ENCODE peak calls at places on chromosome 6, in seven cellular contexts. One of them, this sample, is unnamed.

GRCh38 chr6:12229332-12229731 is 60.8 kb upstream of the EDN1 start:
- DNase-seq in NT2/D1: no peak
- DNase-seq in H1: no peak
- DNase-seq in HCT116: no peak
- DNase-seq in HepG2: no peak
- DNase-seq in K562: no peak
- DNase-seq in GM12878: no peak
- DNase-seq in this sample: no peak

GRCh38 chr6:15399651-15400470 is 154.0 kb downstream of the JARID2 start:
- DNase-seq in NT2/D1: no peak
- DNase-seq in H1: no peak
- DNase-seq in HCT116: no peak
- DNase-seq in HepG2: no peak
- DNase-seq in K562: peak
- DNase-seq in GM12878: no peak
- DNase-seq in this sample: peak

GRCh38 chr6:87736809-87737540 is 34.9 kb upstream of the AKIRIN2 start:
- DNase-seq in NT2/D1: no peak
- DNase-seq in H1: no peak
- DNase-seq in HCT116: no peak
- DNase-seq in HepG2: no peak
- DNase-seq in K562: no peak
- DNase-seq in GM12878: no peak
- DNase-seq in this sample: no peak

GRCh38 chr6:36595168-36595818 is 1.1 kb downstream of the SRSF3 start:
- DNase-seq in NT2/D1: no peak
- DNase-seq in H1: no peak
- DNase-seq in HCT116: no peak
- DNase-seq in HepG2: peak
- DNase-seq in K562: peak
- DNase-seq in GM12878: no peak
- DNase-seq in this sample: peak

GRCh38 chr6:166318649-166319600 is 10.7 kb upstream of the PRR18 start:
- DNase-seq in NT2/D1: no peak
- DNase-seq in H1: no peak
- DNase-seq in HCT116: no peak
- DNase-seq in HepG2: peak
- DNase-seq in K562: peak
- DNase-seq in GM12878: no peak
- DNase-seq in this sample: peak

GRCh38 chr6:13260831-13261230 is 67.5 kb downstream of the TBC1D7 start:
- DNase-seq in NT2/D1: no peak
- DNase-seq in H1: no peak
- DNase-seq in HCT116: no peak
- DNase-seq in HepG2: no peak
- DNase-seq in K562: no peak
- DNase-seq in GM12878: peak
- DNase-seq in this sample: no peak

GRCh38 chr6:54191460-54191859 is 80.2 kb downstream of the MLIP start:
- DNase-seq in NT2/D1: no peak
- DNase-seq in H1: no peak
- DNase-seq in HCT116: no peak
- DNase-seq in HepG2: no peak
- DNase-seq in K562: no peak
- DNase-seq in GM12878: no peak
- DNase-seq in this sample: no peak

GRCh38 chr6:156943816-156944215 is 166.6 kb downstream of the ARID1B start:
- DNase-seq in NT2/D1: no peak
- DNase-seq in H1: no peak
- DNase-seq in HCT116: no peak
- DNase-seq in HepG2: no peak
- DNase-seq in K562: no peak
- DNase-seq in GM12878: no peak
- DNase-seq in this sample: no peak

GRCh38 chr6:14925627-14926026 is 320.2 kb upstream of the JARID2 start:
- DNase-seq in NT2/D1: no peak
- DNase-seq in H1: no peak
- DNase-seq in HCT116: no peak
- DNase-seq in HepG2: no peak
- DNase-seq in K562: no peak
- DNase-seq in GM12878: no peak
- DNase-seq in this sample: no peak

GRCh38 chr6:141548969-141549368 is 583.8 kb upstream of the GJE1 start:
- DNase-seq in NT2/D1: no peak
- DNase-seq in H1: no peak
- DNase-seq in HCT116: no peak
- DNase-seq in HepG2: peak
- DNase-seq in K562: no peak
- DNase-seq in GM12878: no peak
- DNase-seq in this sample: no peak

GRCh38 chr6:31270788-31271640 is 878 bp downstream of the HLA-C start:
- DNase-seq in NT2/D1: no peak
- DNase-seq in H1: no peak
- DNase-seq in HCT116: no peak
- DNase-seq in HepG2: no peak
- DNase-seq in K562: no peak
- DNase-seq in GM12878: no peak
- DNase-seq in this sample: peak

GRCh38 chr6:105892577-105893262 is 193.4 kb upstream of the PRDM1 start:
- DNase-seq in NT2/D1: no peak
- DNase-seq in H1: no peak
- DNase-seq in HCT116: no peak
- DNase-seq in HepG2: peak
- DNase-seq in K562: peak
- DNase-seq in GM12878: peak
- DNase-seq in this sample: no peak

GRCh38 chr6:9539231-9539755 is 875.6 kb downstream of the TFAP2A start:
- DNase-seq in NT2/D1: no peak
- DNase-seq in H1: no peak
- DNase-seq in HCT116: no peak
- DNase-seq in HepG2: no peak
- DNase-seq in K562: no peak
- DNase-seq in GM12878: no peak
- DNase-seq in this sample: no peak

GRCh38 chr6:45619994-45620471 is 242.3 kb upstream of the SUPT3H start:
- DNase-seq in NT2/D1: no peak
- DNase-seq in H1: no peak
- DNase-seq in HCT116: no peak
- DNase-seq in HepG2: no peak
- DNase-seq in K562: no peak
- DNase-seq in GM12878: no peak
- DNase-seq in this sample: no peak

GRCh38 chr6:1832844-1833787 is 223.4 kb downstream of the FOXC1 start:
- DNase-seq in NT2/D1: no peak
- DNase-seq in H1: no peak
- DNase-seq in HCT116: no peak
- DNase-seq in HepG2: peak
- DNase-seq in K562: no peak
- DNase-seq in GM12878: no peak
- DNase-seq in this sample: peak
- TF ChIP-seq YY1 in NT2/D1: no peak
- TF ChIP-seq YY1 in H1: no peak
- TF ChIP-seq YY1 in HCT116: no peak
- TF ChIP-seq YY1 in HepG2: no peak
- TF ChIP-seq YY1 in K562: no peak
- TF ChIP-seq YY1 in GM12878: no peak
- TF ChIP-seq YY1 in this sample: no peak

DNA sequence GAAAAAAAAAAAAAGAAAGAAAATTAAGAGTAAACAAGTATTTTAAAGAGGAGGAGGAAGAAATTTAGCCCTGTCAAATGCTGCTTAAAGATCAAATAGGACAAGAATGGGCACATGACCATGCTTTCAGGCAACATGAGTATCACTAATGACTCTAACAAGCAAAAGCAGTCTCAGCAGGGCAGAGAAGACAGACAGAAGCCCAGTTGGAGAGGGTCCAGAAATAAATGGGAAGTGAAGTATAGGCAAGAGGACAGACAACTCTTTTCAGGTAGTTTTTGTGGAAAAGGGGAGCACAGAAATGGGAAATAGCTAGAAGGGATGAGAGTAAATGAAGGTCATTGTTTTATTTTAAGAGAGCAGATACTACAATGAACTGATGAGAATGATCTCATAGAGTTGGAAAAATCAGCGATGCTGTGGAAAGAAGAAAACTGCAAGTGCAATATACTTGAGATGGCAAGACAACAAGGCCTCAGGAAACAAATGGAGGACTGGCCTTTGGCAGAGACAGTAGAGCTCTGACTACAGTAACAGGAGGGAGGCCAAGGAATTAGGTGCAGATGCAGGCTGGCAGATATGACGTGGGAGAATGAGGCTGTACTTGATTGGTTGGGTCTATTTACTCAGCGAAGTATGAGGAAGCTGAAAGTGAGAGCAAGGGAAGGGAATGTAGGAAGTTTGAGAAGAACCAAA is 40.3 kb downstream of the KIF6 start:
- DNase-seq in NT2/D1: no peak
- DNase-seq in H1: no peak
- DNase-seq in HCT116: no peak
- DNase-seq in HepG2: no peak
- DNase-seq in K562: peak
- DNase-seq in GM12878: no peak
- DNase-seq in this sample: no peak
- TF ChIP-seq YY1 in NT2/D1: no peak
- TF ChIP-seq YY1 in H1: no peak
- TF ChIP-seq YY1 in HCT116: no peak
- TF ChIP-seq YY1 in HepG2: no peak
- TF ChIP-seq YY1 in K562: no peak
- TF ChIP-seq YY1 in GM12878: no peak
- TF ChIP-seq YY1 in this sample: no peak

GRCh38 chr6:52538252-52538905 is 38.5 kb downstream of the TRAM2 start:
- DNase-seq in NT2/D1: no peak
- DNase-seq in H1: no peak
- DNase-seq in HCT116: no peak
- DNase-seq in HepG2: no peak
- DNase-seq in K562: no peak
- DNase-seq in GM12878: no peak
- DNase-seq in this sample: no peak
- TF ChIP-seq YY1 in NT2/D1: no peak
- TF ChIP-seq YY1 in H1: no peak
- TF ChIP-seq YY1 in HCT116: no peak
- TF ChIP-seq YY1 in HepG2: no peak
- TF ChIP-seq YY1 in K562: no peak
- TF ChIP-seq YY1 in GM12878: no peak
- TF ChIP-seq YY1 in this sample: no peak

DNA sequence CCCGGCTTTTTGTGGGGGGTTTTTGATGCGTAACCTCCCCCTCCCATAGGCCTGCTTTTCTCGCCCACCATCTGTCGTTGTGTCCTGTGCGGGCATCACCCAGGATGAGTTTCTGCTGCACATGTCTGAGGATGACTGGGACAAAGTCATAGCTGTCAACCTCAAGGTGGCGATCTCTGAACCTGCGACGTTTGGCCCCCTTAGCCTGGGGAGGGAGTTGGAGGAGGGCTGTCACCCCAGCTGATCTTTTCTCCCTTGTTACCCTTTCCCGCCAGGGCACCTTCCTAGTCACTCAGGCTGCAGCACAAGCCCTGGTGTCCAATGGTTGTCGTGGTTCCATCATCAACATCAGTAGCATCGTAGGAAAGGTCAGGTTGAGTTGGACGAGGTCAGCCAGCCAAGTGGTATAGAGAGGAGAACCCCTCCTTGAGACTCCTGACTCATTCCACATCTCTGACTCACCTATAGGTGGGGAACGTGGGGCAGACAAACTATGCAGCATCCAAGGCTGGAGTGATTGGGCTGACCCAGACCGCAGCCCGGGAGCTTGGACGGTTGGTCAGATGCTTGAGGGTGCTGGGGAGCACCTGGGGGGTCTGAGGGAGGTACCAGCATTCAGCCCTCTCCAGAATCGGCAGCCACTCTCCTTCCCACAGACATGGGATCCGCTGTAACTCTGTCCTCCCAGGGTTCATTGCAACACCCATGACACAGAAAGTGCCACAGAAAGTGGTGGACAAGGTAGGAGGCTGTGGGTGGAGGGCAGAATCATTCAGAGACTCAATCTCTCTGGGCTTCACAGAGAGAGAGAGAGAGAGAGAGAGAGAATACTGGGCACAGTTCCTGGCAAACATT is 944 bp downstream of the HSD17B8 start:
- DNase-seq in NT2/D1: no peak
- DNase-seq in H1: no peak
- DNase-seq in HCT116: peak
- DNase-seq in HepG2: no peak
- DNase-seq in K562: peak
- DNase-seq in GM12878: no peak
- DNase-seq in this sample: peak
- TF ChIP-seq YY1 in NT2/D1: no peak
- TF ChIP-seq YY1 in H1: no peak
- TF ChIP-seq YY1 in HCT116: no peak
- TF ChIP-seq YY1 in HepG2: no peak
- TF ChIP-seq YY1 in K562: no peak
- TF ChIP-seq YY1 in GM12878: no peak
- TF ChIP-seq YY1 in this sample: no peak